ENCODE peak calls at places on chromosomes 16 and 17, in ten cellular contexts. A is tibial artery, F is neural progenitor cell, R is AG09309, H is IMR-90, J is HCT116, M is uterus, K is HL-60, I is hepatocyte, E is A549. Z is an unnamed sample.
A peak's percentile ranks its signal among the peaks of the same experiment; 100 is the strongest.

GRCh38 chr17:8940866-8941471 is 24.5 kb downstream of the PIK3R5 start:
- DNase-seq in A (no peak), F (no peak), R (no peak), H (no peak), J (no peak), M (no peak), K (no peak), I (no peak), E (no peak), Z (no peak)

GRCh38 chr16:47016700-47017133 is 43.2 kb upstream of the DNAJA2 start:
- DNase-seq in A (no peak), F (no peak), R (no peak), H (no peak), J (no peak), M (no peak), K (peak; percentile 41), I (no peak), E (no peak), Z (no peak)

GRCh38 chr17:7466644-7467341 is 12.6 kb downstream of the ZBTB4 start:
- DNase-seq in A (peak; percentile 79), F (no peak), R (no peak), H (peak; percentile 66), J (no peak), M (peak; percentile 86), K (no peak), I (no peak), E (no peak), Z (no peak)

GRCh38 chr16:3839402-3840184 is 40.9 kb downstream of the CREBBP start:
- DNase-seq in A (no peak), F (no peak), R (no peak), H (no peak), J (no peak), M (no peak), K (no peak), I (no peak), E (no peak), Z (no peak)

GRCh38 chr17:61415374-61416210 is 15.9 kb downstream of the TBX2 start:
- DNase-seq in A (no peak), F (no peak), R (no peak), H (peak; percentile 37), J (no peak), M (no peak), K (no peak), I (no peak), E (no peak), Z (no peak)

GRCh38 chr17:35621768-35622167 is 34.6 kb downstream of the AP2B1 start:
- DNase-seq in A (no peak), F (no peak), R (no peak), H (no peak), J (no peak), M (no peak), K (no peak), I (no peak), E (no peak), Z (no peak)

GRCh38 chr16:30046588-30046987 is 15.5 kb upstream of the TLCD3B start:
- DNase-seq in A (no peak), F (no peak), R (no peak), H (no peak), J (no peak), M (no peak), K (no peak), I (no peak), E (no peak), Z (no peak)

GRCh38 chr17:69528035-69528434 is 113.5 kb downstream of the MAP2K6 start:
- DNase-seq in A (no peak), F (no peak), R (no peak), H (no peak), J (no peak), M (no peak), K (no peak), I (no peak), E (no peak), Z (no peak)

GRCh38 chr16:57167951-57168350 is 17.9 kb downstream of the PSME3IP1 start:
- DNase-seq in A (no peak), F (peak; percentile 64), R (peak; percentile 46), H (peak; percentile 83), J (peak; percentile 36), M (no peak), K (peak; percentile 52), I (peak; percentile 66), E (no peak), Z (no peak)
- TF ChIP-seq CTCF in A (peak; percentile 46), F (peak; percentile 71), R (peak; percentile 75), H (peak; percentile 78), J (peak; percentile 82), M (peak; percentile 77), K (peak; percentile 58), I (peak; percentile 76), E (peak; percentile 71), Z (peak; percentile 70)

GRCh38 chr17:3048727-3049471 is 14.5 kb downstream of the OR1D5 start:
- DNase-seq in A (peak; percentile 96), F (peak; percentile 98), R (peak; percentile 85), H (peak; percentile 97), J (peak; percentile 98), M (peak; percentile 86), K (peak; percentile 67), I (peak; percentile 97), E (peak; percentile 96), Z (peak; percentile 94)

GRCh38 chr17:3043737-3044365 is 19.6 kb downstream of the OR1D5 start:
- DNase-seq in A (peak; percentile 45), F (peak; percentile 39), R (no peak), H (no peak), J (no peak), M (no peak), K (no peak), I (no peak), E (no peak), Z (no peak)

GRCh38 chr17:3046753-3047152 is 16.7 kb downstream of the OR1D5 start:
- DNase-seq in A (no peak), F (no peak), R (no peak), H (no peak), J (no peak), M (no peak), K (no peak), I (no peak), E (no peak), Z (no peak)

DNA sequence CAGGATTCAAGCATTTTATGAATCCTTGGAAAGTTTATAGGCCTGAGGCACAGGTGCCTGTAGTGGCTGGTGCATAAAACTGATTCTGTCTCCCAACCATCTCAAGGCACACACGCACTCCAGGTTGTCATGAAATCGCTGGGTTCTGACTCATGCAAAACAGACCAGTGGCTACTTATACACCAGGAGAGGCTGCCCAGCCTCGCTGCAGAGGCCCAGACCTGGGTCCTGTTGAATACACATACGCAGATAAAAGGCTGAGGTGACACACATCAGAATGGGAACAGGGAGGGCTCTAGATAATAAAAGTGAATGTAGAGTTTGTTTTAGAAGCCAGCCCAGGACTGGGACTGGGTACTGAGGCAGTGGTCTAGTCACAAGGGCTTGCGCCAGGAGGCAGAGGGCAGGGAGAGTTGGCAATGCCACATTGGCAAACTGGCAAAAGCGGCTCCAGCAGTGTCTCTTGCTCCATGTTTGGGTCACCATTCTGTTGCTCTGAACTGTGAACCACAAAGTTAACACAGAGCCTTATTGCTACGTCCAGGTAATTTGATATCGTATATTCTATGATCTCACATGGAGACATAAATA is 13.6 kb downstream of the OR1D5 start:
- DNase-seq in A (no peak), F (no peak), R (no peak), H (no peak), J (no peak), M (no peak), K (no peak), I (no peak), E (no peak), Z (no peak)
- H3K4me3 ChIP-seq in A (peak overlapping the region; percentile 55), F (peak overlapping the region; percentile 71), R (no peak overlapping the region), H (no peak overlapping the region), J (peak overlapping the region; percentile 71), M (no peak overlapping the region), K (no peak overlapping the region), I (peak overlapping the region; percentile 59), E (peak overlapping the region; percentile 58), Z (peak overlapping the region; percentile 77)

DNA sequence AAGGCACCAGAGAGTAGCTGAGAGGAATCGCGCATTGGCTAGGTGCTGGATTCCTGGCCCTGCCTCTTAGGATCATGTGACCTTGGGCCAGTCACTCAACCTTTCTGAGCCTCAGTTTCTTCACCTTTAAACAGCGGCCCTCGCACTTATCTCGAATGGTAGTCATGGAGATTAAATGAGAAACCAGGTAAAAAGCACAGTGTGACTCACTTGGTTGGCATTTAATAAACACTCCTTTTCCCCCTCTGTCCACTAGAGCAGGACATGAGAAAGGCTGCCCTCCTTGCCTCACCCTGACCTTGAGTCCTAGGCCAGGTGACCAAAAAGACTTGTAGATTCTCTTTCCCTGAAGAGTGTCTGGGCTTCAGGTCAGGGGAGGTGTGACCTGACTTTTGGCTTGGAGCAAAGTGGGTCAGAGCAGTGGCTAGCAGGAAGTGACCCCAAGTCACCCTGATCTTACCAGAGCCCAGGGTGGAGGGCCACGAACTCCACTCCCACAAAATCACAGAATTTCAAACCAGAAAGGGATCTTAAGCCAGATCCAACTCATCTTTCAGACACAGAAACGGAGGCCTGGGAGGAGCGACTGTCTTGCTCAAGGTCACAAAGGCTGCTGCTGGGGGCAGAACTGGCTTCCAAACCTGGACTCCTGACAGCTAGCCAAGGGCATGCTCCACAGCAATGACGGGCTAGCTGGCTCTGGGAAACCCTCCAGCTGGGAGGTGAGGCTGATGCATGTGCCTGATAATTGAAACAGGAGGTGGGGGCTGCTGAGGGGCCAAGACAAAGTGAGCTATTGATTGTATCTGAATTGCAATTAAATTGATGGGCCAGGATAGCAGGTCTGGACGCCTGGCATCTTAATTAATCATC is 65.2 kb downstream of the PIPOX start:
- DNase-seq in A (no peak), F (no peak), R (no peak), H (no peak), J (peak; percentile 22), M (no peak), K (no peak), I (peak; percentile 76), E (peak; percentile 61), Z (no peak)
- TF ChIP-seq CTCF in A (no peak), F (no peak), R (no peak), H (no peak), J (no peak), M (no peak), K (no peak), I (no peak), E (no peak), Z (no peak)

GRCh38 chr17:41529491-41529915 is 1.4 kb upstream of the KRT19 start:
- DNase-seq in A (no peak), F (no peak), R (no peak), H (no peak), J (no peak), M (no peak), K (no peak), I (no peak), E (no peak), Z (no peak)

GRCh38 chr17:41530062-41531048 is 2.2 kb upstream of the KRT19 start:
- DNase-seq in A (no peak), F (no peak), R (peak; percentile 77), H (peak; percentile 93), J (peak; percentile 86), M (peak; percentile 67), K (no peak), I (peak; percentile 91), E (peak; percentile 89), Z (no peak)

GRCh38 chr17:41528959-41529353 is 848 bp upstream of the KRT19 start:
- DNase-seq in A (no peak), F (peak; percentile 68), R (no peak), H (no peak), J (no peak), M (no peak), K (no peak), I (peak; percentile 39), E (no peak), Z (no peak)

GRCh38 chr17:41524261-41524660 is 3.8 kb downstream of the KRT19 start:
- DNase-seq in A (no peak), F (no peak), R (no peak), H (no peak), J (no peak), M (no peak), K (no peak), I (no peak), E (no peak), Z (no peak)

GRCh38 chr17:41527076-41528023 is 758 bp downstream of the KRT19 start:
- DNase-seq in A (no peak), F (peak; percentile 64), R (no peak), H (no peak), J (no peak), M (peak; percentile 42), K (no peak), I (peak; percentile 57), E (no peak), Z (no peak)
- H3K4me3 ChIP-seq in A (peak overlapping the region; percentile 27), F (peak overlapping the region; percentile 88), R (peak overlapping the region; percentile 62), H (no peak overlapping the region), J (peak overlapping the region; percentile 95), M (peak overlapping the region; percentile 55), K (no peak overlapping the region), I (peak overlapping the region; percentile 58), E (peak overlapping the region; percentile 49), Z (no peak overlapping the region)